ENCODE peak calls at places on chromosomes 13 and 19, in four cellular contexts. G, Y, R and I are unnamed samples.

GRCh38 chr19:15425321-15425950 is 6.6 kb upstream of the AKAP8L start:
- DNase-seq in G (no peak), Y (no peak), R (no peak), I (no peak)

GRCh38 chr13:106530907-106531520 is 4.4 kb downstream of the EFNB2 start:
- DNase-seq in G (no peak), Y (no peak), R (no peak), I (no peak)

GRCh38 chr13:114222461-114222968 is 12.2 kb upstream of the CDC16 start:
- DNase-seq in G (peak; percentile 31), Y (no peak), R (peak; percentile 69), I (peak; percentile 87)

GRCh38 chr19:6717441-6717971 is 2.9 kb downstream of the C3 start:
- DNase-seq in G (no peak), Y (no peak), R (no peak), I (no peak)

GRCh38 chr19:49468746-49469447 is 5.1 kb upstream of the FLT3LG start:
- DNase-seq in G (peak; percentile 77), Y (peak; percentile 97), R (peak; percentile 79), I (peak; percentile 52)

GRCh38 chr19:13629687-13630357 is 123.5 kb upstream of the CACNA1A start:
- DNase-seq in G (no peak), Y (no peak), R (no peak), I (no peak)

GRCh38 chr19:34904521-34904845 is 22.2 kb upstream of the ZNF30 start:
- DNase-seq in G (no peak), Y (no peak), R (no peak), I (no peak)

GRCh38 chr19:1407662-1408299 is 395 bp downstream of the DAZAP1 start:
- DNase-seq in G (no peak), Y (no peak), R (peak; percentile 86), I (no peak)

GRCh38 chr13:94674609-94675348 is 37.6 kb downstream of the SOX21 start:
- DNase-seq in G (peak; percentile 37), Y (no peak), R (peak; percentile 61), I (peak; percentile 57)

GRCh38 chr13:25715760-25716159 is 336.1 kb downstream of the SHISA2 start:
- DNase-seq in G (no peak), Y (no peak), R (no peak), I (no peak)

GRCh38 chr19:15836345-15836594 is 20.8 kb upstream of the OR10H1 start:
- DNase-seq in G (no peak), Y (no peak), R (no peak), I (no peak)

GRCh38 chr19:661427-662196 is 1.4 kb downstream of the RNF126 start:
- DNase-seq in G (peak; percentile 79), Y (no peak), R (peak; percentile 28), I (no peak)

GRCh38 chr13:98187862-98188261 is 10.8 kb upstream of the RNF113B start:
- DNase-seq in G (no peak), Y (no peak), R (no peak), I (no peak)

GRCh38 chr13:85638815-85639393 is 160.3 kb downstream of the SLITRK6 start:
- DNase-seq in G (no peak), Y (no peak), R (no peak), I (no peak)

GRCh38 chr13:37357548-37357947 is 241.0 kb downstream of the POSTN start:
- DNase-seq in G (no peak), Y (no peak), R (no peak), I (no peak)

GRCh38 chr13:67650471-67650870 is 420.3 kb upstream of the PCDH9 start:
- DNase-seq in G (no peak), Y (no peak), R (no peak), I (no peak)

GRCh38 chr19:51366999-51367564 is 894 bp upstream of the ETFB start:
- DNase-seq in G (no peak), Y (no peak), R (no peak), I (no peak)

GRCh38 chr19:35135389-35135909 is 590 bp upstream of the LGI4 start:
- DNase-seq in G (peak; percentile 96), Y (no peak), R (peak; percentile 93), I (peak; percentile 51)

GRCh38 chr19:963401-964022 is 20.6 kb upstream of the WDR18 start:
- DNase-seq in G (no peak), Y (no peak), R (no peak), I (no peak)

GRCh38 chr19:39319892-39320168 is 833 bp downstream of the LRFN1 start:
- DNase-seq in G (no peak), Y (no peak), R (no peak), I (no peak)

GRCh38 chr13:112445411-112446271 is 69.5 kb downstream of the SPACA7 start:
- DNase-seq in G (no peak), Y (no peak), R (no peak), I (no peak)

GRCh38 chr13:43042410-43042921 is 19.1 kb downstream of the DNAJC15 start:
- DNase-seq in G (no peak), Y (no peak), R (no peak), I (no peak)

DNA sequence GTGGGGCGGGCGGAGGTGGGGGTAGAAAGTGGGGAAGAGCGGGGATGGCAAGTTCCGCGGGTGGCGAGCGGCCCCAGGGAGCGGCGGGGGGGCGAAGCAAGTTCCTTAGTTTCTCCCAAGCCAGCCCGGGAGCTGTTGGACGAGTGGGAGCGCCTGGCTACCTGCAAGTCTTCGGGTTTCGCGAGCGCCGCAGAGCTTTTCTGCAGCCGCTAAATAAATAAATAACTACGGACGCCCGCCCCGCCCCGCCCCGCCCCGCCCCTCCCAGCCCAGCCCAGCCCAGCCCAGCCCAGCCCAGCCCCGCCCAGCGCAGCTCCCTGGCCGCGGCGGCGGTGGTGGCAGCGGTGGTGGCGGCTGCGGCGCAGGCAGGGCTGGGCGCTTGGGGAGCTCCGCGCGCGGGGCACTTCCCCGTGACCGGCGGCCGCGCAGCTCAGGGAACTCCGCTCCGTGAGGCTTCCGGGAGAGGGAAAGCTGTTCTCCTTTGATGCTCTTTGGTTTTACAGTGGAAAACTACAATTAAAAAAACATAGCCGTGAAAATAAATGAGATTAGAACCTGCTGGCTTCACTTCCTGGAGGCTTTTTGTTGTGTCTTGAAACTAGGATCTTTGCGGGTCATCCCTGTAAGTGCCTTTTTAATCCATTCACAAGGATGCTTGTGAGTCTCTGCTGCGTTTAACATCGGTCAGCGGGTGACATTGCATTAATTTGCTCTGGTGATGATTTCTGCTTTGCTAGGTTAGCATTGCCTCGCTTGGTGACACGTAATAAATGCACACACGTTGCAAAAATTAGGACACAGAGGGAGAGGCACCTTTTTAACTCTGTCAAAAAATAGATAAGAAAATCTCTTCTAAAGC is at the start of gene UBE2L5:
- DNase-seq in G (peak; percentile 43), Y (no peak), R (peak; percentile 63), I (peak; percentile 81)
- TF ChIP-seq SPI1 in G (no peak), Y (no peak), R (no peak), I (no peak)

GRCh38 chr19:53102701-53103140 is 501 bp downstream of the ZNF160 start:
- DNase-seq in G (no peak), Y (no peak), R (peak; percentile 57), I (peak; percentile 30)
- TF ChIP-seq SPI1 in G (no peak), Y (no peak), R (no peak), I (no peak)

GRCh38 chr19:40920300-40921004 is 38.4 kb upstream of the CYP2A7 start:
- DNase-seq in G (no peak), Y (no peak), R (no peak), I (no peak)

GRCh38 chr19:40921005-40921897 is 39.2 kb upstream of the CYP2A7 start:
- DNase-seq in G (no peak), Y (no peak), R (no peak), I (no peak)

GRCh38 chr19:40928859-40929258 is 46.8 kb upstream of the CYP2A7 start:
- DNase-seq in G (no peak), Y (no peak), R (no peak), I (no peak)

GRCh38 chr19:40927567-40927966 is 45.5 kb upstream of the CYP2A7 start:
- DNase-seq in G (no peak), Y (no peak), R (no peak), I (no peak)

DNA sequence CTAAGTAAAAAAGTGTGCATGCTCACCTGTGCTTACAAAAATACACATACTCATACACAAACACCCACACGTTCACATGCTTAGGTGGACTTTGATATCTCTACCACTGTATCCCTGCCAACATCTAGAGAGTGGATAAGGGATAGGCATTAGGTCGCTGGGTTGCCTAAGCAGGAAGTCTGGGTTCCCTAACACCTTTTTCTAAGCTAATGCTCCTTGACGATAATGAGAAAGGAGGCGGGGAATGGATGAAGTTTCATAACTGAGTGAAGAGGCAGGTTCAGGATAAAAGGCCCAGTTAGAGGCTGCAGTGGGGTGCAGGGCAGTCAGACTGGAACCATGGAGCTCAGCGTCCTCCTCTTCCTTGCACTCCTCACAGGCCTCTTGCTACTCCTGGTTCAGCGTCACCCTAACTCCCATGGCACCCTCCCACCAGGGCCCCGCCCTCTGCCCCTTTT is 41.9 kb upstream of the CYP2A7 start:
- DNase-seq in G (no peak), Y (no peak), R (no peak), I (no peak)
- TF ChIP-seq SPI1 in G (no peak), Y (no peak), R (no peak), I (no peak)

DNA sequence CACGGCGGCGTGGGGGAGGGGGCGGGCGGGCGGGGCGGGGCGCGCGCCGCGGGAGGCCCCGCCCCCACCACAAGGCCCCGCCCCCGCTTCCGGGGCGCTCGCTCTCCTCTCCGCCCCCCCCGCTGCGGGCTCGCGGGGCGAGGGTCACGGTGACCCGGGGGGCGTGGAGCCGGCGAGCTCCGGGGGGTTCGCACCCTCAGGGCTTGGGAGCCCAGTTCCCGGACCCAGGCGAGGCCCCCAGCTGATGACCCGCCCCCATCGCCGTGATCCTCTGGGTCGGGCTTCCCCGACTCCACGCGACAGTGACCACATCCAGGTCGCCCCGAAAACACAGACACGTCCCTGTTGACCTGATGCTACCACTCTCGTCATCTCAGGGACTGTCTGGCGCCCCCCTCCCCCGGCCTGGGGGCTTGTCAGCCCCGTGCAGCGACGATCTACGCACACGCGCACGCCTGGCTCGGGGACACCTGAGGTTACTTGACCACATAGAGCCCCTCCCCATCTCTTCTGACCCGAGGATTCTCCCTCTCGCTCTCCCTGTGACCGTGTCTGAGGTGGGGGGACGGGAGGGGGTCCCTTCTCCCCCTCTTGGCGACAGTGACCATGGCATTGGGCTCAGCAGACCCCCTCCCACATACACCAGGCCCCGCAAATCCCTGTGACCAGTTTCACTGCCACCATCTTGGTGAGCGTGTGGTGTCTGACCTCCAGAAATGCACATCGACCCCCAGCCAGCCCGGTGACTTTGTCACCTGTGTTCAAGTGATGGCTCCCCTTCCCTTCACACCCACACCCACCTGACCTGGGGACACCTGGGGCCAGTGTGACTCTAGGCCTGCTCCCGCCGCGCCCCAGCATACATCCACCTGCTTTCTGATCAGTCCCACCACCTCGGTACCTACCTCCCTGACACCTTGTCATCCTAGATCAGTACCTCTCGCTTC is 670 bp downstream of the MAP2K7 start:
- DNase-seq in G (peak; percentile 79), Y (no peak), R (peak; percentile 89), I (peak; percentile 57)
- TF ChIP-seq SPI1 in G (no peak), Y (no peak), R (no peak), I (no peak)

GRCh38 chr13:91468301-91468700 is 69.9 kb downstream of the GPC5 start:
- DNase-seq in G (no peak), Y (no peak), R (no peak), I (no peak)
- TF ChIP-seq SPI1 in G (no peak), Y (no peak), R (no peak), I (no peak)